ENCODE peak calls at places on chromosomes 2 and 18, in seven cellular contexts. Q is HepG2, E is PC-3, F is pancreas, I is mammary epithelial cell, B is hepatocyte, H is Peyer's patch. S is an unnamed sample.

GRCh38 chr2:203535784-203536590 is 886 bp upstream of the RAPH1 start:
- DNase-seq in Q (no peak), E (peak; percentile 2), F (no peak), I (no peak), B (peak; percentile 14), H (no peak), S (no peak)

GRCh38 chr2:219681301-219682290 is 54.2 kb downstream of the SLC4A3 start:
- DNase-seq in Q (no peak), E (peak; percentile 50), F (no peak), I (peak; percentile 42), B (no peak), H (no peak), S (no peak)

GRCh38 chr2:189360861-189361260 is 80.4 kb upstream of the WDR75 start:
- DNase-seq in Q (peak; percentile 10), E (no peak), F (no peak), I (no peak), B (no peak), H (no peak), S (no peak)

GRCh38 chr18:26332991-26333390 is 106.7 kb downstream of the TAF4B start:
- DNase-seq in Q (no peak), E (no peak), F (no peak), I (no peak), B (no peak), H (no peak), S (no peak)

GRCh38 chr2:224014336-224014735 is 24.8 kb downstream of the SERPINE2 start:
- DNase-seq in Q (no peak), E (no peak), F (no peak), I (no peak), B (no peak), H (no peak), S (no peak)

GRCh38 chr2:236858661-236859060 is 227.0 kb upstream of the COPS8 start:
- DNase-seq in Q (no peak), E (no peak), F (no peak), I (no peak), B (no peak), H (no peak), S (no peak)

GRCh38 chr2:7765236-7765635 is 848.0 kb downstream of the RNF144A start:
- DNase-seq in Q (no peak), E (no peak), F (no peak), I (peak; percentile 80), B (no peak), H (no peak), S (no peak)

GRCh38 chr2:1605102-1605501 is 139.2 kb downstream of the PXDN start:
- DNase-seq in Q (no peak), E (no peak), F (no peak), I (no peak), B (no peak), H (peak; percentile 44), S (no peak)

GRCh38 chr2:8680931-8681760 is 710 bp upstream of the ID2 start:
- DNase-seq in Q (peak; percentile 78), E (peak; percentile 51), F (peak; percentile 68), I (peak; percentile 43), B (peak; percentile 92), H (peak; percentile 79), S (peak; percentile 81)

GRCh38 chr18:8615397-8616025 is 6.3 kb downstream of the RAB12 start:
- DNase-seq in Q (peak; percentile 35), E (peak; percentile 92), F (no peak), I (peak; percentile 87), B (peak; percentile 66), H (no peak), S (no peak)

GRCh38 chr18:5158587-5158986 is 38.5 kb downstream of the AKAIN1 start:
- DNase-seq in Q (no peak), E (no peak), F (no peak), I (no peak), B (no peak), H (no peak), S (no peak)

GRCh38 chr2:165804719-165805118 is 10.7 kb upstream of the GALNT3 start:
- DNase-seq in Q (no peak), E (peak; percentile 94), F (no peak), I (peak; percentile 10), B (no peak), H (no peak), S (no peak)

GRCh38 chr2:6800553-6800952 is 65.2 kb downstream of the CMPK2 start:
- DNase-seq in Q (peak; percentile 21), E (no peak), F (no peak), I (no peak), B (no peak), H (no peak), S (no peak)

GRCh38 chr2:33256162-33256755 is 220.2 kb upstream of the RASGRP3 start:
- DNase-seq in Q (no peak), E (no peak), F (no peak), I (no peak), B (no peak), H (no peak), S (no peak)

GRCh38 chr2:3598197-3598910 is 3.4 kb downstream of the COLEC11 start:
- DNase-seq in Q (no peak), E (no peak), F (no peak), I (no peak), B (no peak), H (no peak), S (no peak)

GRCh38 chr2:26281226-26281625 is 36.5 kb downstream of the HADHB start:
- DNase-seq in Q (no peak), E (no peak), F (no peak), I (peak; percentile 28), B (no peak), H (no peak), S (no peak)

GRCh38 chr2:189658808-189659207 is 2.5 kb upstream of the ASNSD1 start:
- DNase-seq in Q (no peak), E (no peak), F (no peak), I (no peak), B (no peak), H (no peak), S (no peak)

GRCh38 chr18:67232991-67233390 is 283.5 kb downstream of the DSEL start:
- DNase-seq in Q (no peak), E (no peak), F (no peak), I (no peak), B (no peak), H (no peak), S (no peak)

DNA sequence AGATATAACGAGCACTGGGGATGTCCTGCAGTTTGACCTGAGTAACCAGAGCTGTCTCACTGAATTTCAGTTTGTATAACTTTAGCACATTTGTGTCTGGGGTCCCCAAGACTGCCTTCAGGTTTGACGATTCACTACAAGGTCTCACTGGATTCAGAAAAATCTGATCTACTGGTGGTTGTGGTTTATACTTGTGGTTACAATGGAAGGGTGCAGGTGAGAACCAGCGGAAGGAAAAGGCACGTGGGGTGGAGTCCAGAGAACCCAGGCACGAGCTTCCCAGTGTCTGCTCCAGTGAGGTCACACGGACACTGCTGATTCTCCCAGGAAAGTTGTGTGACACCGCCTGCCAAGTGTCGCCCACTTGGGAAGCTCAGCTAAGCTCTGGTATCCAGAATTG is 126.0 kb downstream of the ZNF236 start:
- DNase-seq in Q (no peak), E (no peak), F (no peak), I (no peak), B (no peak), H (no peak), S (no peak)
- H3K36me3 ChIP-seq in Q (peaks cover 4% of the 10 kb centered on the region), E (peaks cover 6% of the 10 kb centered on the region), F (no peaks in the 10 kb centered on the region), I (peaks cover 4% of the 10 kb centered on the region), B (no peaks in the 10 kb centered on the region), H (no peaks in the 10 kb centered on the region), S (no peaks in the 10 kb centered on the region)

GRCh38 chr2:179948058-179948457 is 59.0 kb downstream of the CWC22 start:
- DNase-seq in Q (peak; percentile 14), E (no peak), F (no peak), I (no peak), B (no peak), H (no peak), S (no peak)
- H3K36me3 ChIP-seq in Q (peaks cover 56% of the 10 kb centered on the region), E (peaks cover 41% of the 10 kb centered on the region), F (no peaks in the 10 kb centered on the region), I (peaks cover 22% of the 10 kb centered on the region), B (no peaks in the 10 kb centered on the region), H (no peaks in the 10 kb centered on the region), S (peaks cover 12% of the 10 kb centered on the region)

GRCh38 chr2:28944535-28944934 is 36.6 kb upstream of the TOGARAM2 start:
- DNase-seq in Q (no peak), E (no peak), F (no peak), I (no peak), B (no peak), H (no peak), S (no peak)
- H3K36me3 ChIP-seq in Q (peaks cover 82% of the 10 kb centered on the region), E (peaks cover 82% of the 10 kb centered on the region), F (peaks cover 25% of the 10 kb centered on the region), I (peaks cover 66% of the 10 kb centered on the region), B (no peaks in the 10 kb centered on the region), H (no peaks in the 10 kb centered on the region), S (peaks cover 49% of the 10 kb centered on the region)

GRCh38 chr2:235042576-235043515 is 91.0 kb downstream of the SH3BP4 start:
- DNase-seq in Q (no peak), E (no peak), F (no peak), I (no peak), B (no peak), H (no peak), S (no peak)

GRCh38 chr2:235044501-235045271 is 92.9 kb downstream of the SH3BP4 start:
- DNase-seq in Q (no peak), E (no peak), F (no peak), I (no peak), B (no peak), H (no peak), S (no peak)

GRCh38 chr2:235043762-235044500 is 92.1 kb downstream of the SH3BP4 start:
- DNase-seq in Q (no peak), E (no peak), F (no peak), I (no peak), B (no peak), H (no peak), S (no peak)

GRCh38 chr2:235041221-235041917 is 89.6 kb downstream of the SH3BP4 start:
- DNase-seq in Q (no peak), E (no peak), F (no peak), I (no peak), B (no peak), H (no peak), S (no peak)

GRCh38 chr2:235041918-235042575 is 90.2 kb downstream of the SH3BP4 start:
- DNase-seq in Q (no peak), E (no peak), F (no peak), I (no peak), B (no peak), H (no peak), S (no peak)
- H3K36me3 ChIP-seq in Q (peaks cover 93% of the 10 kb centered on the region), E (peaks cover 29% of the 10 kb centered on the region), F (peaks cover 22% of the 10 kb centered on the region), I (peaks cover 21% of the 10 kb centered on the region), B (no peaks in the 10 kb centered on the region), H (no peaks in the 10 kb centered on the region), S (peaks cover 19% of the 10 kb centered on the region)

GRCh38 chr18:69491576-69491975 is 90.9 kb downstream of the DOK6 start:
- DNase-seq in Q (no peak), E (no peak), F (no peak), I (no peak), B (no peak), H (no peak), S (no peak)
- H3K36me3 ChIP-seq in Q (peaks cover 3% of the 10 kb centered on the region), E (no peaks in the 10 kb centered on the region), F (no peaks in the 10 kb centered on the region), I (no peaks in the 10 kb centered on the region), B (no peaks in the 10 kb centered on the region), H (no peaks in the 10 kb centered on the region), S (no peaks in the 10 kb centered on the region)

S was measured in thyroid gland.